ENCODE peak calls at places on chromosomes 11 and 22, in nine cellular contexts. E is CD8-positive, alpha-beta memory T cell; B is psoas muscle; F is testis; X is right lobe of liver; A is heart right ventricle; V is effector memory CD4-positive, alpha-beta T cell; O is body of pancreas; C is A549. W is an unnamed sample. For H3K4me1 and H3K9me3, the result is how much of the 10 kb centered on the place peaks cover.

GRCh38 chr11:69892237-69892985 is 73.2 kb upstream of the FGF3 start:
- DNase-seq in C (no peak), O (no peak), V (no peak), F (no peak), X (no peak), A (no peak), E (no peak), B (no peak), W (no peak)

GRCh38 chr11:86523738-86524602 is 148.4 kb downstream of the ME3 start:
- DNase-seq in C (peak), X (no peak), F (no peak), V (no peak), B (no peak), O (peak), A (no peak), E (no peak), W (peak)

GRCh38 chr11:65569164-65569972 is 909 bp upstream of the ZNRD2 start:
- DNase-seq in E (no peak), A (no peak), F (no peak), X (no peak), C (no peak), V (no peak), B (no peak), O (no peak), W (no peak)

GRCh38 chr11:15896544-15896943 is 459.8 kb downstream of the SOX6 start:
- DNase-seq in B (no peak), V (no peak), X (no peak), C (no peak), A (no peak), F (no peak), O (no peak), E (no peak), W (no peak)

GRCh38 chr11:128171496-128171895 is 415.9 kb downstream of the ETS1 start:
- DNase-seq in B (no peak), C (no peak), A (no peak), E (no peak), X (no peak), V (no peak), F (no peak), O (no peak), W (no peak)

GRCh38 chr11:68806931-68807844 is 34.5 kb downstream of the CPT1A start:
- DNase-seq in V (no peak), C (no peak), F (no peak), E (no peak), A (no peak), B (no peak), X (no peak), O (no peak), W (peak)

GRCh38 chr11:34585870-34586654 is 34.8 kb upstream of the EHF start:
- DNase-seq in V (no peak), A (no peak), E (peak), F (no peak), B (no peak), O (no peak), X (no peak), C (peak), W (no peak)

GRCh38 chr11:68798221-68798813 is 43.4 kb downstream of the CPT1A start:
- DNase-seq in V (peak), C (no peak), X (no peak), F (peak), O (peak), B (peak), E (no peak), A (no peak), W (no peak)

GRCh38 chr22:29904020-29904419 is 21.0 kb downstream of the MTMR3 start:
- DNase-seq in X (no peak), V (no peak), C (no peak), A (no peak), B (no peak), F (no peak), O (no peak), E (no peak), W (no peak)

GRCh38 chr11:87185228-87185627 is 147.5 kb downstream of the TMEM135 start:
- DNase-seq in A (no peak), X (no peak), O (no peak), V (no peak), E (no peak), F (no peak), B (no peak), C (no peak), W (no peak)

GRCh38 chr22:49368976-49369725 is 458.5 kb downstream of the BRD1 start:
- DNase-seq in O (peak), V (no peak), B (no peak), A (no peak), E (no peak), X (no peak), F (no peak), C (peak), W (peak)

GRCh38 chr11:44861829-44862545 is 88.7 kb downstream of the TP53I11 start:
- DNase-seq in C (peak), B (peak), V (peak), O (peak), F (peak), X (no peak), E (peak), A (peak), W (peak)

GRCh38 chr11:62556102-62556871 is 9.7 kb upstream of the AHNAK start:
- DNase-seq in F (peak), O (peak), B (peak), X (no peak), C (peak), A (peak), E (peak), V (peak), W (peak)

GRCh38 chr11:121412000-121412587 is 40.0 kb upstream of the SORL1 start:
- DNase-seq in C (no peak), F (no peak), V (no peak), A (no peak), X (no peak), B (no peak), E (no peak), O (no peak), W (no peak)

GRCh38 chr11:73233211-73233610 is 15.1 kb downstream of the P2RY2 start:
- DNase-seq in C (no peak), X (no peak), O (no peak), E (no peak), F (no peak), B (peak), V (no peak), A (no peak), W (no peak)

GRCh38 chr11:73234403-73235181 is 16.5 kb downstream of the P2RY2 start:
- DNase-seq in O (no peak), X (no peak), C (no peak), F (no peak), V (no peak), E (no peak), A (no peak), B (peak), W (no peak)

GRCh38 chr11:73235236-73235786 is 17.2 kb downstream of the P2RY2 start:
- DNase-seq in V (no peak), B (peak), O (no peak), A (no peak), E (no peak), C (no peak), X (no peak), F (no peak), W (peak)

GRCh38 chr11:73236205-73236765 is 18.2 kb downstream of the P2RY2 start:
- DNase-seq in F (no peak), V (no peak), B (peak), E (no peak), C (no peak), O (no peak), X (no peak), A (no peak), W (no peak)

DNA sequence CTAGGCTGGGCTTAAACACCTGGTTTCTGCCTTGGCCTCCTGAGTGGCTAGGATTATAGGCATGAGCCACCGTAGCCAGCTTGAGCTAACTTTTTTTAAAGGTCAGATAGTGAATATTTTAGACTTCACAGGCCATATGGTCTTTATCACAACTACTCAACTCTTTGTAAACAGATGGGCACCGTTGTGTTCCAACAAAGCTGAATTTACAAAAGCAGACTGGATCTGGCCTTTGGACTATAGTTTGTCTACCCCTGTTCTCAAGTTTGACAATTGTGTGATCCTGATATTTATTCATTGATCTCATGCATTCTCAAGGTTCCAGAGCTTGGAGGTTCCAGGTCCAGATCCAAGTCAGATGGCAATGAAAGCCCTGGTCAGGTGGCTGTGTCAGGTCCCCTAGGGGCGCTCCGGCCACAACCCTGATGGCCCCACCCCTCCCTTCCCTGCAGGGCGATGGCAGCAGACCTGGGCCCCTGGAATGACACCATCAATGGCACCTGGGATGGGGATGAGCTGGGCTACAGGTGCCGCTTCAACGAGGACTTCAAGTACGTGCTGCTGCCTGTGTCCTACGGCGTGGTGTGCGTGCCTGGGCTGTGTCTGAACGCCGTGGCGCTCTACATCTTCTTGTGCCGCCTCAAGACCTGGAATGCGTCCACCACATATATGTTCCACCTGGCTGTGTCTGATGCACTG is 15.8 kb downstream of the P2RY2 start:
- DNase-seq in E (no peak), O (no peak), B (no peak), A (no peak), F (no peak), X (no peak), C (no peak), V (no peak), W (peak)
- H3K4me1 ChIP-seq in E (under half), O (under half), B (under half), A (half or more), F (under half), X (under half), C (under half), V (under half), W (under half)

GRCh38 chr22:46260038-46260437 is 3.1 kb downstream of the PKDREJ start:
- DNase-seq in F (no peak), A (no peak), C (no peak), V (no peak), E (no peak), B (peak), X (no peak), O (no peak), W (no peak)
- H3K9me3 ChIP-seq in F (under half), A (under half), C (under half), V (under half), E (under half), B (under half), X (under half), O (under half), W (under half)

DNA sequence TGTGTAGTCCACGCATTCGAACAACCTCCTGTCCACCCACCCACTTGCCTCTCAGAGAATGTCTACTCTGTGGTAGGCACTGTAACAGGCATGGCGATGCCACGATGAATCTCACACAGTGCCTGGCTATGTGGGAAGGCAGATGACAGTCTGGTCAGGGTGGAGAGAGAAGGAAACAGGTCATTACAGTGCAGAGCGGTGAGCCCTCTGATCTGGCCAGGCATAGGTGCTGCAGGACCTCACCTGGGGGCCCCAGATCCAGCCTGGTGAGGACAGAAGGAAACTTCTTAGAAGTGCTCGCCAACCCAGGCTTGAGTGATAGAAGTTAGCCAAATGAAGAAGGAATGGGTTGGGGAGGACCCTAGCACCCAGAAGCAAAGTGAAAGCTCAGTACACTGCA is 19.0 kb upstream of the PEX26 start:
- DNase-seq in O (no peak), V (no peak), X (no peak), A (no peak), C (no peak), B (no peak), F (no peak), E (no peak), W (no peak)
- H3K27ac ChIP-seq in O (peak), V (no peak), X (no peak), A (no peak), C (peak), B (no peak), F (no peak), E (no peak), W (no peak)

GRCh38 chr11:20990447-20990846 is 321.1 kb downstream of the NELL1 start:
- DNase-seq in X (no peak), V (no peak), F (no peak), A (no peak), E (no peak), B (no peak), C (no peak), O (no peak), W (no peak)
- H3K4me1 ChIP-seq in X (under half), V (under half), F (under half), A (under half), E (under half), B (under half), C (under half), O (under half), W (under half)

GRCh38 chr11:125797641-125798040 is 9.7 kb downstream of the PATE3 start:
- DNase-seq in A (no peak), F (no peak), O (no peak), C (no peak), E (no peak), V (no peak), B (no peak), X (no peak), W (no peak)

GRCh38 chr11:125802387-125802786 is 14.5 kb downstream of the PATE3 start:
- DNase-seq in V (no peak), O (no peak), C (no peak), B (no peak), A (no peak), F (no peak), E (no peak), X (no peak), W (no peak)

GRCh38 chr11:125799808-125800207 is 11.9 kb downstream of the PATE3 start:
- DNase-seq in B (no peak), C (no peak), V (no peak), E (no peak), O (no peak), A (no peak), F (no peak), X (no peak), W (no peak)
- H3K9me3 ChIP-seq in B (under half), C (under half), V (under half), E (under half), O (under half), A (half or more), F (under half), X (under half), W (under half)

GRCh38 chr11:132471491-132471890 is 1060.8 kb downstream of the OPCML start:
- DNase-seq in V (no peak), X (no peak), O (no peak), A (no peak), F (no peak), C (no peak), E (no peak), B (no peak), W (no peak)

GRCh38 chr11:132475046-132475445 is 1057.3 kb downstream of the OPCML start:
- DNase-seq in B (no peak), V (no peak), A (no peak), E (no peak), C (no peak), O (no peak), X (no peak), F (no peak), W (no peak)

GRCh38 chr11:132466983-132467382 is 1065.3 kb downstream of the OPCML start:
- DNase-seq in C (no peak), E (no peak), X (no peak), V (no peak), B (no peak), O (no peak), F (no peak), A (no peak), W (no peak)

GRCh38 chr11:132472411-132473205 is 1059.7 kb downstream of the OPCML start:
- DNase-seq in V (no peak), X (no peak), A (peak), F (peak), O (no peak), B (no peak), E (no peak), C (no peak), W (no peak)
- H3K27ac ChIP-seq in V (no peak), X (no peak), A (no peak), F (no peak), O (no peak), B (no peak), E (no peak), C (no peak), W (no peak)

GRCh38 chr11:78428773-78429172 is 11.2 kb upstream of the GAB2 start:
- DNase-seq in A (no peak), F (no peak), O (no peak), C (no peak), B (no peak), V (no peak), X (no peak), E (no peak), W (no peak)
- H3K4me1 ChIP-seq in A (under half), F (under half), O (under half), C (under half), B (under half), V (under half), X (under half), E (under half), W (under half)